ENCODE peak calls at places on chromosomes 13 and 19, in seven cellular contexts. M is lower leg skin; F is cardiac muscle cell; X is CD8-positive, alpha-beta T cell; I is fibroblast of mammary gland; P is tibial nerve; K is choroid plexus epithelial cell. Y is an unnamed sample.

GRCh38 chr13:109483369-109483768 is 303.0 kb downstream of the IRS2 start:
- DNase-seq in M (no peak), F (no peak), X (no peak), I (no peak), P (no peak), K (no peak), Y (no peak)

GRCh38 chr13:29756506-29756905 is 93.9 kb downstream of the UBL3 start:
- DNase-seq in M (no peak), F (no peak), X (no peak), I (peak), P (no peak), K (peak), Y (peak)

GRCh38 chr13:92681239-92681638 is 545.4 kb upstream of the GPC6 start:
- DNase-seq in M (no peak), F (no peak), X (no peak), I (no peak), P (no peak), K (no peak), Y (no peak)

GRCh38 chr19:12838182-12838890 is at the start of gene MAST1:
- DNase-seq in M (no peak), F (peak), X (peak), I (no peak), P (no peak), K (no peak), Y (no peak)

GRCh38 chr19:13091400-13092161 is 11.1 kb downstream of the LYL1 start:
- DNase-seq in M (no peak), F (no peak), X (no peak), I (peak), P (no peak), K (peak), Y (peak)

GRCh38 chr19:8148410-8149231 is 771 bp downstream of the FBN3 start:
- DNase-seq in M (no peak), F (peak), X (no peak), I (no peak), P (no peak), K (no peak), Y (no peak)

GRCh38 chr13:105915451-105915850 is 620.0 kb downstream of the EFNB2 start:
- DNase-seq in M (no peak), F (no peak), X (no peak), I (no peak), P (no peak), K (no peak), Y (peak)

GRCh38 chr13:49308104-49308875 is 60.6 kb downstream of the CDADC1 start:
- DNase-seq in M (peak), F (no peak), X (no peak), I (peak), P (peak), K (peak), Y (peak)

GRCh38 chr19:34172661-34173144 is 399 bp downstream of the LSM14A start:
- DNase-seq in M (no peak), F (no peak), X (peak), I (no peak), P (no peak), K (no peak), Y (no peak)

GRCh38 chr13:66071608-66072007 is 1158.5 kb downstream of the PCDH9 start:
- DNase-seq in M (no peak), F (no peak), X (no peak), I (no peak), P (no peak), K (no peak), Y (no peak)

GRCh38 chr19:27867981-27868380 is 1345.0 kb downstream of the UQCRFS1 start:
- DNase-seq in M (no peak), F (no peak), X (no peak), I (no peak), P (no peak), K (no peak), Y (no peak)

GRCh38 chr13:93698016-93698613 is 471.5 kb downstream of the GPC6 start:
- DNase-seq in M (no peak), F (no peak), X (no peak), I (no peak), P (no peak), K (no peak), Y (no peak)

GRCh38 chr13:33577037-33577436 is 240.9 kb upstream of the RFC3 start:
- DNase-seq in M (no peak), F (no peak), X (no peak), I (peak), P (no peak), K (peak), Y (no peak)

GRCh38 chr19:33902802-33903488 is 106.3 kb downstream of the KCTD15 start:
- DNase-seq in M (no peak), F (no peak), X (no peak), I (no peak), P (no peak), K (no peak), Y (no peak)

GRCh38 chr13:82848766-82849165 is 1033.5 kb downstream of the SLITRK1 start:
- DNase-seq in M (no peak), F (no peak), X (no peak), I (no peak), P (no peak), K (no peak), Y (no peak)

GRCh38 chr13:82850644-82851043 is 1031.6 kb downstream of the SLITRK1 start:
- DNase-seq in M (no peak), F (no peak), X (no peak), I (no peak), P (no peak), K (no peak), Y (no peak)

DNA sequence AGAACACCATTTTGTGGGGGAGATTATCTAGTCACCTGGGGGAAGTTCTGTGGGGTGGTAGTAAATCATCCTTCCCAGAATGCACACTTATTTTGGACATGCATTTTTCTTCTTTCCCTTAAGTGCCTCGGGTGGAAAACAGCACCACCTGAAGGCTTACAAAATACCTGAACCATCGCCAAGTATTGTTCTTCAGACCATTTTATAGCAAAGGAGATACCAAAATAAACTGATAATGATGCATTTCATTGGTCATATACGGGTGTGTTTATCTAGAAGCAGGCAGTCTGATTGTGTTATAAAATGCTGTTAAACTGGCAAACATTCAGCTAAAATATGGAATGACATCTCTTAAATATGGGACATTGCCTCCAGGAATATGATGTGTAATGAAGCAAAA is 1034.7 kb downstream of the SLITRK1 start:
- DNase-seq in M (no peak), F (no peak), X (no peak), I (peak), P (no peak), K (peak), Y (no peak)
- TF ChIP-seq CTCF in M (no peak), F (no peak), X (no peak), I (no peak), P (no peak), K (peak), Y (no peak)

DNA sequence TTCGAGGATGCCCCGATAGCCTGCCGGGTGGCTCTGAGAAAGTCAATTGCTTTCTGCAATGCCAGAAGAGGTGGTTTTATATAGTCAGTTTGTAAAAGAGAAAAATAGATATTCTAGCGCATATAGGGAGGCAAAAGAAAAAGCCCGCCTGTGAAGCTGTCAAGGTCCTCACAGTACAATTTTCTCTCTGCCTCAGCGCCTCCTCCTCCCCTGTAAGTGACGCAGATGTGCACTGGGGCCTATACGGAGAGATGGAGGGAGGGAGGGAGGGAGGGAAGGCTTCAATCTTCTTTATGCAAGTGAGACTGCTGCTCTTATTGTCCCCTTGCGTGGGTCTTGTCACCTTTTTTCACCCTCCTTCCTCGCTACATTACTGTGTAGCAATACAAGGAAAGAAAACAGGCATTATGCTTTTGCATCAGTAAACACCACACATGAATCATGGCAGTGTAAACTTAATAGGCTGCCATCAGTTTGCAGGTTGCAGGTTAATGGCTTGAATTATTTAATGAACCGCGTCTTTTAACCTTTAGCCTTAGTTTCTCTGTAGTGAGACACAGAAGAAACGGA is at the start of gene KLHL1:
- DNase-seq in M (no peak), F (no peak), X (no peak), I (no peak), P (no peak), K (no peak), Y (no peak)
- H3K4me3 ChIP-seq in M (no peak), F (peak), X (no peak), I (no peak), P (no peak), K (no peak), Y (no peak)

GRCh38 chr13:52707375-52707774 is 32.2 kb downstream of the CNMD start:
- DNase-seq in M (no peak), F (no peak), X (no peak), I (no peak), P (no peak), K (peak), Y (no peak)
- TF ChIP-seq CTCF in M (no peak), F (no peak), X (no peak), I (peak), P (no peak), K (peak), Y (peak)

GRCh38 chr19:17123041-17123440 is 47.5 kb downstream of the MYO9B start:
- DNase-seq in M (no peak), F (no peak), X (no peak), I (no peak), P (no peak), K (no peak), Y (no peak)

GRCh38 chr19:17127671-17128070 is 52.1 kb downstream of the MYO9B start:
- DNase-seq in M (no peak), F (no peak), X (no peak), I (no peak), P (no peak), K (no peak), Y (no peak)

GRCh38 chr19:17124025-17124424 is 48.4 kb downstream of the MYO9B start:
- DNase-seq in M (no peak), F (no peak), X (no peak), I (no peak), P (no peak), K (no peak), Y (no peak)

GRCh38 chr19:17125728-17126677 is 50.4 kb downstream of the MYO9B start:
- DNase-seq in M (peak), F (no peak), X (peak), I (peak), P (no peak), K (peak), Y (no peak)

DNA sequence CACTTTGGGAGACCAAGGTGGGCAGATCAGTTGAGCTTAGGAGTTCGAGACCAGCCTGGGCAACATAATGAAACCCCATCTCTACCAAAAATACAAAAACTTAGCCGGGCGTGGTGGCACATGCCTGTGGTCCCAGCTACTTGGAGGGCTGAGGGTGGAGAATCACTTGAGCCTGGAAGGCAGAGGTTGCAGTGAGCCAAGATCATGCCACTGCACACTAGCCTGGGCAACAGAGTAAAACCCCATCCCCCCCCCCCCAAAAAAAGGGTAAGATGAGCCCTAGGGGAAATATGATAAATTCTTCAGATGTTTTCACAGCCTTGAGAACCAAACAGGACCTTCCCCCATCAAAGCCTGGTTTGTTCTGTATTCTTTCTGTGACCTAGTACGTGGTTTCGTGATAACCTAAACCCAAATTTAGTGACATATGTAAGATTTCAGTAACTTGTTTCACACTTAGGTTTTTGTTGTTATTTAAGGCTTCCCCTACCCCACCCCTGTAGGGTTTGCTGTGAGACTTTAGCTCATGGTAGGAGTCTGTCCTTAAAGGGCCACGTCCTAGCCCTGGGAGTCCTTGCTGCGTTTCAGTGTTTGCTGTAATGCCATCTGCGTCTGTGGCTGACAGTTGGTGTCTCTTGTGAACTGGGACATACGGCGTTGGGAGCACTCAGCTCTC is 49.6 kb downstream of the MYO9B start:
- DNase-seq in M (no peak), F (no peak), X (peak), I (no peak), P (no peak), K (peak), Y (peak)
- H3K4me3 ChIP-seq in M (no peak), F (no peak), X (peak), I (no peak), P (peak), K (no peak), Y (no peak)

GRCh38 chr13:30807392-30807791 is 72.0 kb downstream of the ALOX5AP start:
- DNase-seq in M (no peak), F (no peak), X (no peak), I (no peak), P (no peak), K (no peak), Y (no peak)

GRCh38 chr13:30806784-30807183 is 71.4 kb downstream of the ALOX5AP start:
- DNase-seq in M (no peak), F (peak), X (no peak), I (peak), P (no peak), K (peak), Y (peak)

GRCh38 chr13:30810261-30810701 is 74.9 kb downstream of the ALOX5AP start:
- DNase-seq in M (no peak), F (no peak), X (no peak), I (no peak), P (no peak), K (no peak), Y (no peak)

GRCh38 chr13:30809787-30810186 is 74.4 kb downstream of the ALOX5AP start:
- DNase-seq in M (no peak), F (no peak), X (no peak), I (no peak), P (no peak), K (no peak), Y (no peak)

DNA sequence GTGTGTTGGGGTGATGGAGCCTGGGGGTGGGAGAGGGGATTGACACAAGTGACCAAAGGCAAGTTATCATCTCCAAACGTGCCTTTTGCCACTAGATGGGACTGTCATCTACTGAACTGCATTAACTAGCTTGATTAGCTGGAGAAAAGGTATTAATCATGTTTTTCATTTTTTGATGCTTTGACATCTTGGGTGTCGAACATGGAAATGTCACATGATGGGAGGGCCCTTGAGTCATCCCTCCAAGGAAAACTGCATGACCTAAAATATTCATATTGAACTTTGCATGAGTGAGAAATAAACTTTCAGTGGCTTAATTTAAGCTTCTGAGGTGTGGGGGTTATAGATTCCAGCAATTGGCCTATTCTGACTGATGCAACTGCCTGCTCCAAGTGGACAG is 73.3 kb downstream of the ALOX5AP start:
- DNase-seq in M (no peak), F (no peak), X (no peak), I (peak), P (no peak), K (peak), Y (no peak)
- TF ChIP-seq CTCF in M (no peak), F (no peak), X (no peak), I (peak), P (no peak), K (peak), Y (peak)

GRCh38 chr19:11538232-11539036 is at the start of gene CNN1:
- DNase-seq in M (no peak), F (peak), X (no peak), I (peak), P (no peak), K (peak), Y (peak)
- H3K4me3 ChIP-seq in M (no peak), F (peak), X (no peak), I (no peak), P (peak), K (peak), Y (peak)

DNA sequence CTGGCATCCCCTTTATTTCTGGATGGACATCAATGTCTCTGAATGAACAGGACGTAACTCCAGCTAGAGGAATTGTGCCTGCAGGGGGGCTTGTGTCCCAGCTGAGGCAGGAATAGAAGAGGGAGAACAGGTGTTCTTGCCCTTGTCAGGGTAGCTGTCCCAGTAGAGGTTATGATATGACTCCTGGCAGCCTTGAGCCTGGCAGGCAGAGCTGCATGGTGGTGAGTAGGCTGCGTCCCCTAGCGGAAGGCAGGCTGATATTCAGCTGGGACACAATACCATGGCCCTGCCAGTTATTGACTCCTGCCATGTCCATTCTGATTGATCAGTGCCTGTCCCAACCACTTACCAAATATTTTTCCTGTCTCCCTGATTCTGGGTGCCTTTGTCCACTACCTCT is 197.2 kb downstream of the RAP2A start:
- DNase-seq in M (no peak), F (no peak), X (no peak), I (no peak), P (no peak), K (no peak), Y (no peak)
- TF ChIP-seq CTCF in M (no peak), F (no peak), X (no peak), I (peak), P (no peak), K (no peak), Y (no peak)

DNA sequence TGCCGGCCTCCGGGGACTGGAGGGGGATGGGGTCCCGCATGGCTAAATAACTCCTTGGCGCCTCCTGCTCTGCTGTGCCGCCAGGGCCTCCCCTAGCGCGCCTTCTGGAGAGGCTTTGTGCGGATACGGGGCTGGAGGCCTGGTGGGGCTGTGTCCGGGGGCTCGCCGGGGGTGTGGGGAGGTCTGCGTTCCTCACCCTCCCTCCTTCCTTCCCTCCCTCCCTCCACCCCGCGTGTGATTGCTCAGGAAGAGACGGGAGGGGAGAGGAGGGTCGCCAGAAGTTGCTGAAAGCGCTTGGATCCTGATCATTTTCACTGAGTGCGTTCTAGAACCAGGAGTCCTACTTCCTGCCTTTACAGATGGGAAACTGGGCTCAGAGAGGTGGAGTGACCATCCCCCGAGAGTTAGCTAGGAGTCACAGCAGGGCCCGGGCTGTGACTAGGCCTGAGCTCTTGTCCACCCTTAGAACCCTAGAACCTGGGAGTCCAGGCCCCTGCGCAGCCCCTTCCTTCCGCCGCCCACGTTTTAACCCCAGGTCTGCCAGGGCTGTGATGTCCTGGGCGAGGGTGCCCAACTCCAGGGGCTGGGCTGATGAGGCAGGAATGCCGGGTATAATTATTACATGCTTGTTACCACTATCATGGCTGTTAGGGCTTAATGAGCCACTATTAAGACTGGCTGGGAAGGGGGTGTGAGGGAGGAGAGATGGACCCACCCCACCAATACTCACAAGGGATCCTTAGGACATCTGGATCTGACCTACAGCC is 782 bp upstream of the JUND start:
- DNase-seq in M (no peak), F (no peak), X (no peak), I (peak), P (no peak), K (no peak), Y (no peak)
- H3K4me3 ChIP-seq in M (peak), F (peak), X (peak), I (peak), P (peak), K (peak), Y (peak)

GRCh38 chr13:39044536-39044935 is 6.3 kb downstream of the NHLRC3 start:
- DNase-seq in M (no peak), F (no peak), X (no peak), I (no peak), P (no peak), K (no peak), Y (no peak)

GRCh38 chr13:39048806-39049205 is 10.6 kb downstream of the NHLRC3 start:
- DNase-seq in M (no peak), F (no peak), X (no peak), I (no peak), P (no peak), K (no peak), Y (no peak)

GRCh38 chr13:39051157-39051556 is 12.9 kb downstream of the NHLRC3 start:
- DNase-seq in M (no peak), F (peak), X (no peak), I (peak), P (no peak), K (peak), Y (peak)

GRCh38 chr13:39049274-39049673 is 11.0 kb downstream of the NHLRC3 start:
- DNase-seq in M (no peak), F (no peak), X (no peak), I (no peak), P (no peak), K (no peak), Y (no peak)

DNA sequence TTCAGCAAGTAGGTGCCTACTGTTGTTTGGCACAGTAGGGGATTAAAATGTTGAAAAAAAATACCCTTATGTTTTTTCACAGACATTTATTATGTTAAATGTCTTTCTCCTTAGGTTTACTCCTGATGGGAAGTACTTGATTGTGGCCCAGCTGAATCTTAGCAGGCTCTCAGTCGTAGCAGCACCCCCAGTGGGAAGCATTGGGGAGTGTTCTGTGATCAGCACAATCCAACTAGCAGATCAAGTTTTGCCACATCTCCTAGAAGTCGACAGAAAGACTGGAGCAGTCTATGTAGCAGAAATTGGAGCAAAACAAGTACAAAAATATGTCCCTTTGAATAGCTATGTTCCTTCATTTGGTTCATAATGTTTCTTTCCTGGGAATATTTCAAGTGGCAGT is 9.3 kb downstream of the NHLRC3 start:
- DNase-seq in M (no peak), F (no peak), X (no peak), I (no peak), P (no peak), K (peak), Y (no peak)
- TF ChIP-seq CTCF in M (no peak), F (no peak), X (no peak), I (peak), P (no peak), K (peak), Y (no peak)

Y was measured in AG10803.